ENCODE peak calls at places on chromosomes 5 and 9, in four cellular contexts. U is HCT116, V is mucosa of descending colon, N is colonic mucosa. K is an unnamed sample.
A peak's percentile ranks its signal among the peaks of the same experiment; 100 is the strongest.

GRCh38 chr5:175493260-175493659 is 14.9 kb downstream of the SFXN1 start:
- DNase-seq in V (no peak), N (no peak), U (no peak), K (no peak)

GRCh38 chr9:109088221-109088620 is 31.5 kb downstream of the TMEM245 start:
- DNase-seq in V (no peak), U (no peak), N (no peak), K (no peak)

GRCh38 chr5:10834695-10835094 is 73.7 kb upstream of the DAP start:
- DNase-seq in U (no peak), N (no peak), V (no peak), K (no peak)

GRCh38 chr5:41246376-41246775 is 33.0 kb upstream of the C6 start:
- DNase-seq in N (no peak), U (peak; percentile 39), V (no peak), K (peak; percentile 89)

GRCh38 chr5:71475788-71476384 is 20.4 kb downstream of the BDP1 start:
- DNase-seq in V (no peak), U (no peak), N (no peak), K (peak; percentile 30)

GRCh38 chr9:752201-752600 is 89.3 kb upstream of the DMRT1 start:
- DNase-seq in N (no peak), V (no peak), U (no peak), K (peak; percentile 93)

GRCh38 chr5:116452774-116453368 is 121.8 kb downstream of the SEMA6A start:
- DNase-seq in N (no peak), V (no peak), U (no peak), K (no peak)

GRCh38 chr9:128275198-128276007 is at the start of gene GOLGA2:
- DNase-seq in U (peak; percentile 24), V (no peak), N (peak; percentile 41), K (no peak)

GRCh38 chr5:178297751-178298150 is 65.1 kb upstream of the PHYKPL start:
- DNase-seq in N (no peak), V (no peak), U (no peak), K (no peak)

GRCh38 chr9:116075191-116075590 is 78.4 kb upstream of the PAPPA start:
- DNase-seq in U (no peak), N (no peak), V (no peak), K (peak; percentile 75)

GRCh38 chr5:99141534-99142135 is 212.8 kb upstream of the CHD1 start:
- DNase-seq in N (no peak), U (no peak), V (no peak), K (peak; percentile 66)

GRCh38 chr5:162248107-162248713 is 180.6 kb downstream of the GABRG2 start:
- DNase-seq in N (no peak), V (no peak), U (no peak), K (no peak)

GRCh38 chr5:34721359-34721758 is 65.2 kb downstream of the RAI14 start:
- DNase-seq in U (no peak), N (no peak), V (no peak), K (no peak)

GRCh38 chr5:31471916-31472315 is 60.0 kb downstream of the DROSHA start:
- DNase-seq in V (no peak), N (no peak), U (no peak), K (no peak)

GRCh38 chr5:10565785-10566506 is 2.1 kb downstream of the ANKRD33B start:
- DNase-seq in V (peak; percentile 38), U (no peak), N (no peak), K (no peak)

GRCh38 chr5:55308254-55308836 is 556 bp downstream of the MTREX start:
- DNase-seq in U (no peak), N (peak; percentile 35), V (no peak), K (peak; percentile 35)

GRCh38 chr5:115194671-115195070 is 25.0 kb upstream of the TRIM36 start:
- DNase-seq in U (no peak), V (no peak), N (peak; percentile 77), K (no peak)

GRCh38 chr9:114958021-114958846 is 27.8 kb upstream of the TNFSF8 start:
- DNase-seq in V (peak; percentile 53), U (no peak), N (peak; percentile 19), K (peak; percentile 8)

GRCh38 chr5:140556438-140556837 is 835 bp downstream of the SRA1 start:
- DNase-seq in N (no peak), U (no peak), V (no peak), K (no peak)

GRCh38 chr5:133289686-133290367 is 238.0 kb downstream of the HSPA4 start:
- DNase-seq in V (no peak), N (no peak), U (no peak), K (peak; percentile 82)

GRCh38 chr5:132064738-132065331 is 4.4 kb downstream of the IL3 start:
- DNase-seq in N (peak; percentile 81), V (peak; percentile 49), U (peak; percentile 71), K (peak; percentile 67)

GRCh38 chr9:133633681-133633990 is 2.5 kb upstream of the DBH start:
- DNase-seq in U (no peak), N (no peak), V (no peak), K (no peak)

GRCh38 chr9:127981559-127982121 is 851 bp upstream of the EEIG1 start:
- DNase-seq in N (no peak), U (no peak), V (no peak), K (no peak)

GRCh38 chr9:132224645-132225044 is 62.8 kb downstream of the NTNG2 start:
- DNase-seq in U (no peak), N (no peak), V (no peak), K (no peak)

GRCh38 chr9:4796988-4797956 is 4.5 kb downstream of the RCL1 start:
- DNase-seq in V (no peak), U (peak; percentile 38), N (peak; percentile 39), K (no peak)

GRCh38 chr9:137126786-137127185 is 12.2 kb upstream of the GRIN1 start:
- DNase-seq in U (no peak), V (no peak), N (no peak), K (no peak)

GRCh38 chr9:137127301-137128157 is 11.4 kb upstream of the GRIN1 start:
- DNase-seq in U (no peak), N (peak; percentile 36), V (no peak), K (no peak)

GRCh38 chr9:137129456-137130175 is 9.3 kb upstream of the GRIN1 start:
- DNase-seq in V (peak; percentile 93), N (peak; percentile 91), U (peak; percentile 81), K (peak; percentile 89)

GRCh38 chr9:137129089-137129455 is 9.9 kb upstream of the GRIN1 start:
- DNase-seq in U (no peak), N (peak; percentile 33), V (no peak), K (no peak)

DNA sequence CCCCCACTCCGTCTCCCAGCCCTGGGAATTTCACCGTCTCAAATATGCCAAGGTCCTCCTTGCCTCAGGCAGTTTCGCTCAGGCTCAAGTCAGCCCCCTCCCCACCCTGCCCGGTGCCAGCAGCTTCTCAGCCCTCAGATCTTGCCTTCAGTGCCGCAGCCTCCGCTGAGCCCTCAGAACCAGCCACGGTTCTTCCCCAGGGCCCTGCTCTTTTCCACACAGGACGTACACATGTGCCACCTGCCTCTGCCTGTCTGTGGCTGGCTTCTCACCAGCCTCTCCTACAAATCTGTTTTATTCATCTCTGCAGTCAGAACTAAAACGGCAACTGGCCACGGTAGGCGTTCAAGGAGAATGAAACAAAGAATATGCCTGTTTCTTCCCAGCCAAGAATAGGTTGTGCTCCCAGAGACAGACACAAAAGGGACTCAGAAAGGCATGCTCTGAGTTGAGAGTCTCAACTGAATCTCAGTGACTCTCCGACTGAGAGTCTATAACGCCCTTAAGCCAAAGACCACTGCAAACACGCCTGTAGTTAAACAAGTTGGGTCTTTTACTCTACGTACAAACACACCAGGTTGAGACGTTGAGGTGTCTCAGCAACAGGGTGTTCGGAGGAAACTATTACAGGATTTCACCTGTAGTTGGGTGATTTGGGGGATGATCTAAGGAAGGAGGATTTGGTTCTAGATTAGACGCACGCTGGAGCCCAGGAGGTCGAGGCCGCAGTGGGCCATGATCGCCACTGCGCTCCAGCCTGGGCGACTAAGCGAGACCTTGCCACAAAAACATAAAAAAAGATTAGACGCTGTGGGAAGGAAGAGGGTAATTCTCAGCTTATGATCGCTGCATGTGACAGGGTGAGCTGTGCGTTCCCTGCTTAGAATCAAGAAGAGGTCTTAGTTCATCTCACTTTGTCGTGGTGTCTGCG is 10.5 kb upstream of the GRIN1 start:
- DNase-seq in V (no peak), U (no peak), N (no peak), K (no peak)
- H3K4me3 ChIP-seq in V (peak overlapping the region; percentile 27), U (peak overlapping the region; percentile 94), N (peak overlapping the region; percentile 66), K (peak overlapping the region; percentile 64)

DNA sequence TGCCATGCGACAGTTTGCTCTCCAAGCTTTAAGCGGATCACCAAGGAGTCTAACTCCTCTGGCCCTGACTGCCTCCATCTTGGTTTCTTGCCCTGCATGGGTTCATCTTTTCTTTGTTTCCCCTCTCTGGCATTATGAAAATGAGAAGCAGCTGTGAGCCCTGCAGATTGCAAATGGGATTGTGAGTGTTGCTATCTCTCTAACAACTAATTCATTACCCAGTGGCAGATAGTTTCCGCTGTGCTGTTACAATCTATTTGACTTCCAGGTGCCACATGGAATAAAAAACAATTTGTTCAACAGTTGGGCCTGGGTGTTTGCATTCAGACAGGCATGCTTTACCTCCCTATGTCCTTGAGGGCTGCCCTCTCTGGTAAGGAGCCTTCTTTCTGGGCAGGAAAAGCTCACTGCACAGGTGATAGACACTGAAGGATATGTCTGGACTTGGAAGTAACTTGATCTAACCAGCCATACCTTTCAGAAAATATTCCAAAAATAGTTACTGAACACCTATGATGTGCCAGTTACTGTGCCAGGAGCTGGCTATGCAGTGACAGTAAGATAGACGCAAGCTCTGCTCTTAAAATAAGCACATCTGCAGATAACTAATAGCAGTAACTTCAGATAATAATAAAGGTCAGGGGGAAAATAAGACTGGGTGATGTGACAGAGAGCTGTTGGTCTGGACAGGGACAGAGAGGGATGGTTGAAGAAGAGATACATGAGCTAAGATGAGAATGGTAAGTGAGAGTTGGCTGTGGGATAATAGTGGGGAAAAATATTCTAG is 40.1 kb downstream of the GRIA1 start:
- DNase-seq in N (no peak), U (no peak), V (no peak), K (no peak)
- TF ChIP-seq CTCF in N (no peak), U (no peak), V (no peak), K (no peak)

GRCh38 chr9:104868303-104868686 is 59.7 kb downstream of the ABCA1 start:
- DNase-seq in N (no peak), U (no peak), V (no peak), K (no peak)
- H3K4me1 ChIP-seq in N (no peaks in the 10 kb centered on the region), U (peaks cover 12% of the 10 kb centered on the region), V (peaks cover 9% of the 10 kb centered on the region), K (peaks cover 65% of the 10 kb centered on the region)

DNA sequence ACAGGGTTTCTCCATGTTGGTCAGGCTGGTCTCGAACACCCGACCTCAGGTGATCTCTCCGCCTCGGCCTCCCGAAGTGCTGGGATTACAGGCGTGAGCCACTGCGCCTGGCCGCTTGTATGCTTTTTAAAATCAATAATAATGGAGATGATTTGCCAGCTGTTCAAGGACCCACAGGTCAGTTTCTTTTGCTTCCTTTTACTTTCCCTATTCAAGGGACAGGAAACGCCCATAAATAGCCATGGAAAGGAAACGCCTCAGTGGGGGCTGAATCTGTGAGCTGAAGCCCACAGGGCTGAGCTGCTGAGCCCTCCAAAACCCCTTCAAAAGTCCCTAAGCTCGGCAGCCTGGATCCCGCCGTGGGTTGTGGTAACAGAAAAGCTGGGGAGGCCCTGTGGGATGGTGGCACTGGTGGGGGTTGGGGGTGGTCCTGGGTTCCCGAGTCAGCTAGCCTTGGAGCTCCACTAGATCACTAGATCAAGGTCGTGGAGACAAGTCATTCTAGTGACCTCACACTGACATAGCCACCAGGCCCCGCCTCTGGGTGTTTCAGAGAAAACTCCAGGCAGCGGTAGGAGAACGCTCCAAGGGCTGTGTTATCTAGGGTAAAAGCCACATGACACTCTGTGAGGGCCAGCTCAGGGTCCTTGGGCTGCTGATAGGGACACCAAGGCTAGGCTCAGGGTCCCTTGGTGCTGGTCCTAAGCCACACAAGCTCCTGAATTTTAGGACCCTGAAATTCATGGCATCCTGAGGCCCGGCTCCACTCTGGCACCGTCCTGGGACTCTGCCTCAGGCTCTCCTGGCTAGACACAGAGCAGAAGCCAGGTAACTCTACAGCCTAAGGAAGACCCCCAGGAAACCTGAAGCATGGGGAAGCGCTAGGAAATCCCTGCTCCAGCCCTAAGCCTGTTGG is 18.0 kb upstream of the DUSP1 start:
- DNase-seq in N (peak; percentile 83), U (no peak), V (peak; percentile 84), K (no peak)
- H3K4me3 ChIP-seq in N (no peak overlapping the region), U (no peak overlapping the region), V (no peak overlapping the region), K (no peak overlapping the region)